ENCODE peak calls at places on chromosomes 4 and X, in five cellular contexts. One of them, this sample, is unnamed. For H3K36me3, the result is how much of the 10 kb centered on the place peaks cover.

GRCh38 chrX:56968980-56969379 is 26.4 kb downstream of the SPIN3 start:
- DNase-seq in upper lobe of right lung: no peak
- DNase-seq in prostate gland: no peak
- DNase-seq in psoas muscle: no peak
- DNase-seq in endodermal cell: no peak
- DNase-seq in this sample: no peak

GRCh38 chrX:15322472-15322871 is 7.0 kb upstream of the ASB11 start:
- DNase-seq in upper lobe of right lung: no peak
- DNase-seq in prostate gland: no peak
- DNase-seq in psoas muscle: no peak
- DNase-seq in endodermal cell: no peak
- DNase-seq in this sample: no peak

GRCh38 chr4:54218736-54219135 is 10.4 kb upstream of the PDGFRA start:
- DNase-seq in upper lobe of right lung: no peak
- DNase-seq in prostate gland: no peak
- DNase-seq in psoas muscle: no peak
- DNase-seq in endodermal cell: no peak
- DNase-seq in this sample: no peak

GRCh38 chr4:1043162-1043561 is 31.7 kb downstream of the FGFRL1 start:
- DNase-seq in upper lobe of right lung: no peak
- DNase-seq in prostate gland: no peak
- DNase-seq in psoas muscle: no peak
- DNase-seq in endodermal cell: no peak
- DNase-seq in this sample: peak

GRCh38 chr4:142840516-142841123 is 5.5 kb downstream of the INPP4B start:
- DNase-seq in upper lobe of right lung: no peak
- DNase-seq in prostate gland: no peak
- DNase-seq in psoas muscle: no peak
- DNase-seq in endodermal cell: no peak
- DNase-seq in this sample: no peak

GRCh38 chr4:161647757-161648156 is 516.0 kb downstream of the FSTL5 start:
- DNase-seq in upper lobe of right lung: no peak
- DNase-seq in prostate gland: no peak
- DNase-seq in psoas muscle: no peak
- DNase-seq in endodermal cell: no peak
- DNase-seq in this sample: no peak

GRCh38 chr4:87270144-87270543 is 49.7 kb upstream of the KLHL8 start:
- DNase-seq in upper lobe of right lung: no peak
- DNase-seq in prostate gland: peak
- DNase-seq in psoas muscle: no peak
- DNase-seq in endodermal cell: peak
- DNase-seq in this sample: peak

GRCh38 chrX:118261136-118261535 is 84.8 kb upstream of the WDR44 start:
- DNase-seq in upper lobe of right lung: no peak
- DNase-seq in prostate gland: no peak
- DNase-seq in psoas muscle: no peak
- DNase-seq in endodermal cell: no peak
- DNase-seq in this sample: no peak

GRCh38 chr4:8267077-8267476 is 2.5 kb upstream of the HTRA3 start:
- DNase-seq in upper lobe of right lung: peak
- DNase-seq in prostate gland: peak
- DNase-seq in psoas muscle: peak
- DNase-seq in endodermal cell: peak
- DNase-seq in this sample: peak

GRCh38 chr4:109682875-109683274 is 20.4 kb downstream of the CASP6 start:
- DNase-seq in upper lobe of right lung: no peak
- DNase-seq in prostate gland: no peak
- DNase-seq in psoas muscle: no peak
- DNase-seq in endodermal cell: no peak
- DNase-seq in this sample: peak

GRCh38 chr4:109683621-109684253 is 19.5 kb downstream of the CASP6 start:
- DNase-seq in upper lobe of right lung: no peak
- DNase-seq in prostate gland: no peak
- DNase-seq in psoas muscle: no peak
- DNase-seq in endodermal cell: no peak
- DNase-seq in this sample: no peak
- H3K4me3 ChIP-seq in upper lobe of right lung: no peak
- H3K4me3 ChIP-seq in prostate gland: no peak
- H3K4me3 ChIP-seq in psoas muscle: no peak
- H3K4me3 ChIP-seq in endodermal cell: no peak
- H3K4me3 ChIP-seq in this sample: no peak

GRCh38 chr4:76757418-76757910 is 140.5 kb downstream of the SOWAHB start:
- DNase-seq in upper lobe of right lung: no peak
- DNase-seq in prostate gland: no peak
- DNase-seq in psoas muscle: no peak
- DNase-seq in endodermal cell: no peak
- DNase-seq in this sample: no peak
- H3K36me3 ChIP-seq in upper lobe of right lung: under half
- H3K36me3 ChIP-seq in prostate gland: under half
- H3K36me3 ChIP-seq in psoas muscle: under half
- H3K36me3 ChIP-seq in endodermal cell: half or more
- H3K36me3 ChIP-seq in this sample: under half

DNA sequence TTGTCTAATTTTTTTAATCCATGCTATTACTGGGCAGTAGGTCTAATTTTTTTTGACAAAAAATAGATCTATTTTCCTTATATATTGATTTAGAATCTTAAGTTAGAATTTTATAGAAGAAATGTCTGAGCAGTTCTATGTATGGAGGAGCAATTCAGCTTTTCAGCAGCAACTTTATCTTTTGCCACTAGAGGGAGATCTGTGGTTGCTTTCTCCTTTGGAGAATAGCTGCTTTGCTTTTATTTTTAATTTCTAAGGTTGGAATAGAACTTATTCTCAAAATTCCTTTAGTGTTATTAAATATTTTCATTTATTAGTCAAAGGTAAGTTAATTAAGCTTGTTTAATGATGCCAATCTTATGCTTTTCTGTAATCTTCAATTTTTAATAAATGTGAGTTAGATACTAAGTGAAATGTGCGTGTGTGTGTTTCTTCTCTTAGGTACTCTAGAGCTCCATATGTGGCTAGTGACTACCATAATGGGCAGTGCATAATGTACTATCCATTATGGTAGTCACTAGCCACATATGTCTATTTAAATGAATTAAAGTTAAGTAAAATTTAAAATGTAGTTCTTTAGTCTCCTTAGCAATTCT is 29.3 kb downstream of the FAM199X start:
- DNase-seq in upper lobe of right lung: no peak
- DNase-seq in prostate gland: no peak
- DNase-seq in psoas muscle: no peak
- DNase-seq in endodermal cell: no peak
- DNase-seq in this sample: peak
- H3K4me3 ChIP-seq in upper lobe of right lung: no peak
- H3K4me3 ChIP-seq in prostate gland: no peak
- H3K4me3 ChIP-seq in psoas muscle: no peak
- H3K4me3 ChIP-seq in endodermal cell: no peak
- H3K4me3 ChIP-seq in this sample: no peak

GRCh38 chrX:53538781-53539180 is 104.6 kb upstream of the HSD17B10 start:
- DNase-seq in upper lobe of right lung: no peak
- DNase-seq in prostate gland: no peak
- DNase-seq in psoas muscle: no peak
- DNase-seq in endodermal cell: no peak
- DNase-seq in this sample: no peak
- H3K36me3 ChIP-seq in upper lobe of right lung: half or more
- H3K36me3 ChIP-seq in prostate gland: under half
- H3K36me3 ChIP-seq in psoas muscle: half or more
- H3K36me3 ChIP-seq in endodermal cell: half or more
- H3K36me3 ChIP-seq in this sample: half or more

DNA sequence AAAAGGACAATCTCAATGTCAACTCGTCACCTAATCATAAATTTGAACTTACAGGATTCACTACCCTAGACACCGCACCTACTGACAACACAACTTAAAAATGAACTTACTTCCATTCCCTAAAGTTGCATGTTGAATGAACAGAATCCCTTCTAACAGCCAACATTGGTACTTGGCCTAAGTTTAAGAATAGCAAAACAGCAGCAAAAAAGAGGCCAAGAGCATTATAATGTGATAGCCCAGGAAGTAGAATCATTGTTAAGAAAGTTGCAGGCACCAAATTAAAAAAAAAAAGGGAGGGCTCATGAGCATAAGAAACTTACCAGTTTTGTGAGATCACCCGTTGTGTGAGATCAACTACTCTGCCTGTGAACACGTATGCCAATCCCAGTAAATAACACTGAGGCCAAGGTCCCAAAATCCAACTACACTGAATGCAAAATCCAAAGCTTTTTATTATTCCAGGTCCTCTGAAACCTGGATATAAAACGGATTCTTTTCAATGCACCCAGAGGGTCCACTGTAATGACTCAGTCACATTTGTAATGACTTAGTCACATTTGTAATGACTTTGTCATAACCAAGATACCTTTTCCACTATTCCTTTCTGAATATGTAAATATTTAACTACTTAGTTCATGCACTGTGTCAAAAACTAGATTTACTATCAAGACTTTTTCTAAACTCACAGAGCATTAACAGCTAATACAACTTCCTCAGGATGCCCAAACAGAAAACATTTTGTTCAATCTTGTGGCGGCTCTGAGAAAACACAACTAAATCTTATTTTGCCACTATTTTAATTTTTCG is 6.8 kb downstream of the HNRNPDL start:
- DNase-seq in upper lobe of right lung: no peak
- DNase-seq in prostate gland: no peak
- DNase-seq in psoas muscle: no peak
- DNase-seq in endodermal cell: no peak
- DNase-seq in this sample: no peak
- H3K4me3 ChIP-seq in upper lobe of right lung: no peak
- H3K4me3 ChIP-seq in prostate gland: no peak
- H3K4me3 ChIP-seq in psoas muscle: no peak
- H3K4me3 ChIP-seq in endodermal cell: no peak
- H3K4me3 ChIP-seq in this sample: no peak

GRCh38 chr4:75658881-75659280 is 14.3 kb downstream of the G3BP2 start:
- DNase-seq in upper lobe of right lung: no peak
- DNase-seq in prostate gland: no peak
- DNase-seq in psoas muscle: no peak
- DNase-seq in endodermal cell: no peak
- DNase-seq in this sample: no peak
- H3K36me3 ChIP-seq in upper lobe of right lung: half or more
- H3K36me3 ChIP-seq in prostate gland: under half
- H3K36me3 ChIP-seq in psoas muscle: half or more
- H3K36me3 ChIP-seq in endodermal cell: half or more
- H3K36me3 ChIP-seq in this sample: under half

DNA sequence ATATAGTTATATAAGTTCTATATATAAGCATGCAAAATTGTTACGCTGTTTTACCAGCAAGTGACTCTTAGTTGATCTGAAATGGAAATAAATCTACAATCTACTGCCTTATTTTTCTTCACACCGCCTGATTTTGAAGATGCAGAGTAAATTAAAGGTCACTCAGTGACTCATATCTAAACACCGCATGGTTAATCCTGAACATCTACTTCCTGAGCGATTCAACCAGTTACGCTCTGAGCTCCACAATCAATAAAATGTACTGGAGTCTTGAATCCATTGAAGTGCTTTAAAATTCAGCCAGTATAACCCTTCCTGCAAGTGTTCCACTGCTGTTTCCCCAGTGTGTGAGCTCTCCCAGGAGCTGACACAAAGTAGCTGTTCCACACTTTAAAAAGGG is 192.8 kb downstream of the SLC7A11 start:
- DNase-seq in upper lobe of right lung: no peak
- DNase-seq in prostate gland: no peak
- DNase-seq in psoas muscle: no peak
- DNase-seq in endodermal cell: no peak
- DNase-seq in this sample: no peak
- H3K4me3 ChIP-seq in upper lobe of right lung: no peak
- H3K4me3 ChIP-seq in prostate gland: no peak
- H3K4me3 ChIP-seq in psoas muscle: no peak
- H3K4me3 ChIP-seq in endodermal cell: no peak
- H3K4me3 ChIP-seq in this sample: no peak

GRCh38 chr4:183691006-183691405 is 31.9 kb downstream of the TRAPPC11 start:
- DNase-seq in upper lobe of right lung: no peak
- DNase-seq in prostate gland: no peak
- DNase-seq in psoas muscle: no peak
- DNase-seq in endodermal cell: no peak
- DNase-seq in this sample: no peak

GRCh38 chr4:183691897-183692296 is 32.8 kb downstream of the TRAPPC11 start:
- DNase-seq in upper lobe of right lung: no peak
- DNase-seq in prostate gland: no peak
- DNase-seq in psoas muscle: no peak
- DNase-seq in endodermal cell: no peak
- DNase-seq in this sample: no peak

GRCh38 chr4:183686461-183686860 is 27.4 kb downstream of the TRAPPC11 start:
- DNase-seq in upper lobe of right lung: no peak
- DNase-seq in prostate gland: no peak
- DNase-seq in psoas muscle: no peak
- DNase-seq in endodermal cell: no peak
- DNase-seq in this sample: no peak

GRCh38 chr4:183688216-183688615 is 29.1 kb downstream of the TRAPPC11 start:
- DNase-seq in upper lobe of right lung: no peak
- DNase-seq in prostate gland: no peak
- DNase-seq in psoas muscle: no peak
- DNase-seq in endodermal cell: no peak
- DNase-seq in this sample: no peak
- H3K36me3 ChIP-seq in upper lobe of right lung: half or more
- H3K36me3 ChIP-seq in prostate gland: under half
- H3K36me3 ChIP-seq in psoas muscle: half or more
- H3K36me3 ChIP-seq in endodermal cell: half or more
- H3K36me3 ChIP-seq in this sample: under half

DNA sequence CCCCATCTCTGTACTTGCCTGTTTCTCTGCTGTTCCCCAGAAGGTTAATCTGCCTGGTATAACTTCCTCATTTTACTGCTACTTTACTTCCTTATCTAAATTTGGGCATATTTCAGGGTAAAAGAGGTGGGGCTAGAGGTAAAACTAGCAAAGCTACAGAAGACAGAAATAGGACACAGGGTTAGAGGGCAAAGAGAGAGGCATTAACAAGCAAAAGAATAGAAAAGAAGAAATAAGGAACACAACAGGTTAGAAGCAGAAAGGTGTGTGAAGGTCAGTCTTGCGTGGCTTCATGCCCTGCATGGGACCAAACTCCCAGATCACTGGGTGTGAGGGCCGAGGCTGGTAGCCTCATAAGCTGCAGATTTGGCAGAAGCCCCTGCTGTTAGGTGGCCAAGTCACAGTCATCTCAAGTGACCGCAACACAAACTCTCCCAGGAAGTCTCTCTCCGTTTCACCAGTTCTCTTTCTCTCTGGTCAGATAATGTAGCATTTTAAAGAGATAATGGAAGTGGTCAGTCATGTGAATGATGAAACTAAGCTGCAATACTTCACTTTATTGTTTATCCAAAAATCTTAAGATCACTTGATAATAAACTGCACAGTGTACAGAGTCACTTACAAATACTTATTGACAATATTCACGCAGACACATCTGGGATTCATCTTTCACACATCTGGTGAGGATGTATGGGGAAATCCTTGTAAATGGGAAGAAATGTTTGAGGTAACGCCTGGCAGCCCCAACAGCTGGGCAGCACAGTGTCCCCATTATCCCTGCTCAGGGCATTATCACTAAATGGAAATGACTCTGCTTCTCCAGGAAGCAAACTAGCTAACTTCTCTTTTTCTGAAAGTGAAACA is 16.4 kb downstream of the TMEM154 start:
- DNase-seq in upper lobe of right lung: no peak
- DNase-seq in prostate gland: no peak
- DNase-seq in psoas muscle: no peak
- DNase-seq in endodermal cell: peak
- DNase-seq in this sample: no peak
- H3K4me3 ChIP-seq in upper lobe of right lung: no peak
- H3K4me3 ChIP-seq in prostate gland: no peak
- H3K4me3 ChIP-seq in psoas muscle: no peak
- H3K4me3 ChIP-seq in endodermal cell: no peak
- H3K4me3 ChIP-seq in this sample: no peak

This sample was measured in H7.